ENCODE peak calls at places on chromosome 21, in eight cellular contexts. One of them, this sample, is unnamed.

GRCh38 chr21:45551316-45551715 is 9.1 kb upstream of the SLC19A1 start:
- DNase-seq in CD8-positive, alpha-beta memory T cell: no peak
- DNase-seq in SHP77 treated with DMSO at 0.1 percent for 48 hours: no peak
- DNase-seq in stimulated activated CD4-positive, alpha-beta T cell treated with anti-CD3 and anti-CD28 coated beads, Interleukin-1b, Interleukin-23, amount 100 ng/mL, for 1 hour: no peak
- DNase-seq in GM23338: no peak
- DNase-seq in omental fat pad: no peak
- DNase-seq in T-helper 1 cell: no peak
- DNase-seq in non-pigmented ciliary epithelial cell: peak
- DNase-seq in this sample: no peak

GRCh38 chr21:41510500-41510899 is 2.5 kb upstream of the TMPRSS2 start:
- DNase-seq in CD8-positive, alpha-beta memory T cell: no peak
- DNase-seq in SHP77 treated with DMSO at 0.1 percent for 48 hours: no peak
- DNase-seq in stimulated activated CD4-positive, alpha-beta T cell treated with anti-CD3 and anti-CD28 coated beads, Interleukin-1b, Interleukin-23, amount 100 ng/mL, for 1 hour: no peak
- DNase-seq in GM23338: no peak
- DNase-seq in omental fat pad: no peak
- DNase-seq in T-helper 1 cell: no peak
- DNase-seq in non-pigmented ciliary epithelial cell: no peak
- DNase-seq in this sample: no peak

GRCh38 chr21:37508341-37508740 is 141.8 kb downstream of the DYRK1A start:
- DNase-seq in CD8-positive, alpha-beta memory T cell: no peak
- DNase-seq in SHP77 treated with DMSO at 0.1 percent for 48 hours: no peak
- DNase-seq in stimulated activated CD4-positive, alpha-beta T cell treated with anti-CD3 and anti-CD28 coated beads, Interleukin-1b, Interleukin-23, amount 100 ng/mL, for 1 hour: no peak
- DNase-seq in GM23338: no peak
- DNase-seq in omental fat pad: no peak
- DNase-seq in T-helper 1 cell: no peak
- DNase-seq in non-pigmented ciliary epithelial cell: no peak
- DNase-seq in this sample: no peak

GRCh38 chr21:34280389-34280795 is 83.4 kb upstream of the KCNE2 start:
- DNase-seq in CD8-positive, alpha-beta memory T cell: no peak
- DNase-seq in SHP77 treated with DMSO at 0.1 percent for 48 hours: no peak
- DNase-seq in stimulated activated CD4-positive, alpha-beta T cell treated with anti-CD3 and anti-CD28 coated beads, Interleukin-1b, Interleukin-23, amount 100 ng/mL, for 1 hour: no peak
- DNase-seq in GM23338: no peak
- DNase-seq in omental fat pad: no peak
- DNase-seq in T-helper 1 cell: no peak
- DNase-seq in non-pigmented ciliary epithelial cell: no peak
- DNase-seq in this sample: no peak

GRCh38 chr21:45019076-45019886 is 55.1 kb upstream of the ADARB1 start:
- DNase-seq in CD8-positive, alpha-beta memory T cell: no peak
- DNase-seq in SHP77 treated with DMSO at 0.1 percent for 48 hours: no peak
- DNase-seq in stimulated activated CD4-positive, alpha-beta T cell treated with anti-CD3 and anti-CD28 coated beads, Interleukin-1b, Interleukin-23, amount 100 ng/mL, for 1 hour: no peak
- DNase-seq in GM23338: peak
- DNase-seq in omental fat pad: no peak
- DNase-seq in T-helper 1 cell: no peak
- DNase-seq in non-pigmented ciliary epithelial cell: no peak
- DNase-seq in this sample: no peak

GRCh38 chr21:41289431-41289830 is 27.2 kb upstream of the FAM3B start:
- DNase-seq in CD8-positive, alpha-beta memory T cell: no peak
- DNase-seq in SHP77 treated with DMSO at 0.1 percent for 48 hours: no peak
- DNase-seq in stimulated activated CD4-positive, alpha-beta T cell treated with anti-CD3 and anti-CD28 coated beads, Interleukin-1b, Interleukin-23, amount 100 ng/mL, for 1 hour: no peak
- DNase-seq in GM23338: peak
- DNase-seq in omental fat pad: no peak
- DNase-seq in T-helper 1 cell: no peak
- DNase-seq in non-pigmented ciliary epithelial cell: no peak
- DNase-seq in this sample: no peak

GRCh38 chr21:44959376-44960091 is 19.7 kb downstream of the SLX9 start:
- DNase-seq in CD8-positive, alpha-beta memory T cell: no peak
- DNase-seq in SHP77 treated with DMSO at 0.1 percent for 48 hours: no peak
- DNase-seq in stimulated activated CD4-positive, alpha-beta T cell treated with anti-CD3 and anti-CD28 coated beads, Interleukin-1b, Interleukin-23, amount 100 ng/mL, for 1 hour: no peak
- DNase-seq in GM23338: no peak
- DNase-seq in omental fat pad: no peak
- DNase-seq in T-helper 1 cell: no peak
- DNase-seq in non-pigmented ciliary epithelial cell: no peak
- DNase-seq in this sample: no peak

GRCh38 chr21:15466329-15466728 is 263.5 kb upstream of the USP25 start:
- DNase-seq in CD8-positive, alpha-beta memory T cell: no peak
- DNase-seq in SHP77 treated with DMSO at 0.1 percent for 48 hours: no peak
- DNase-seq in stimulated activated CD4-positive, alpha-beta T cell treated with anti-CD3 and anti-CD28 coated beads, Interleukin-1b, Interleukin-23, amount 100 ng/mL, for 1 hour: no peak
- DNase-seq in GM23338: no peak
- DNase-seq in omental fat pad: no peak
- DNase-seq in T-helper 1 cell: no peak
- DNase-seq in non-pigmented ciliary epithelial cell: no peak
- DNase-seq in this sample: no peak

GRCh38 chr21:41817877-41818855 is 51.3 kb upstream of the RIPK4 start:
- DNase-seq in CD8-positive, alpha-beta memory T cell: no peak
- DNase-seq in SHP77 treated with DMSO at 0.1 percent for 48 hours: no peak
- DNase-seq in stimulated activated CD4-positive, alpha-beta T cell treated with anti-CD3 and anti-CD28 coated beads, Interleukin-1b, Interleukin-23, amount 100 ng/mL, for 1 hour: no peak
- DNase-seq in GM23338: no peak
- DNase-seq in omental fat pad: no peak
- DNase-seq in T-helper 1 cell: no peak
- DNase-seq in non-pigmented ciliary epithelial cell: no peak
- DNase-seq in this sample: no peak

GRCh38 chr21:31005019-31005418 is 33.3 kb downstream of the KRTAP19-8 start:
- DNase-seq in CD8-positive, alpha-beta memory T cell: no peak
- DNase-seq in SHP77 treated with DMSO at 0.1 percent for 48 hours: no peak
- DNase-seq in stimulated activated CD4-positive, alpha-beta T cell treated with anti-CD3 and anti-CD28 coated beads, Interleukin-1b, Interleukin-23, amount 100 ng/mL, for 1 hour: no peak
- DNase-seq in GM23338: no peak
- DNase-seq in omental fat pad: no peak
- DNase-seq in T-helper 1 cell: no peak
- DNase-seq in non-pigmented ciliary epithelial cell: no peak
- DNase-seq in this sample: no peak

GRCh38 chr21:42833439-42833815 is 45.9 kb downstream of the WDR4 start:
- DNase-seq in CD8-positive, alpha-beta memory T cell: peak
- DNase-seq in SHP77 treated with DMSO at 0.1 percent for 48 hours: peak
- DNase-seq in stimulated activated CD4-positive, alpha-beta T cell treated with anti-CD3 and anti-CD28 coated beads, Interleukin-1b, Interleukin-23, amount 100 ng/mL, for 1 hour: no peak
- DNase-seq in GM23338: peak
- DNase-seq in omental fat pad: no peak
- DNase-seq in T-helper 1 cell: no peak
- DNase-seq in non-pigmented ciliary epithelial cell: no peak
- DNase-seq in this sample: peak

GRCh38 chr21:36350282-36350910 is 30.4 kb downstream of the MORC3 start:
- DNase-seq in CD8-positive, alpha-beta memory T cell: no peak
- DNase-seq in SHP77 treated with DMSO at 0.1 percent for 48 hours: no peak
- DNase-seq in stimulated activated CD4-positive, alpha-beta T cell treated with anti-CD3 and anti-CD28 coated beads, Interleukin-1b, Interleukin-23, amount 100 ng/mL, for 1 hour: no peak
- DNase-seq in GM23338: no peak
- DNase-seq in omental fat pad: no peak
- DNase-seq in T-helper 1 cell: no peak
- DNase-seq in non-pigmented ciliary epithelial cell: peak
- DNase-seq in this sample: no peak

GRCh38 chr21:35198004-35198403 is 148.9 kb upstream of the RUNX1 start:
- DNase-seq in CD8-positive, alpha-beta memory T cell: no peak
- DNase-seq in SHP77 treated with DMSO at 0.1 percent for 48 hours: no peak
- DNase-seq in stimulated activated CD4-positive, alpha-beta T cell treated with anti-CD3 and anti-CD28 coated beads, Interleukin-1b, Interleukin-23, amount 100 ng/mL, for 1 hour: no peak
- DNase-seq in GM23338: no peak
- DNase-seq in omental fat pad: no peak
- DNase-seq in T-helper 1 cell: no peak
- DNase-seq in non-pigmented ciliary epithelial cell: peak
- DNase-seq in this sample: no peak

GRCh38 chr21:37974081-37974480 is 57.8 kb upstream of the KCNJ6 start:
- DNase-seq in CD8-positive, alpha-beta memory T cell: no peak
- DNase-seq in SHP77 treated with DMSO at 0.1 percent for 48 hours: no peak
- DNase-seq in stimulated activated CD4-positive, alpha-beta T cell treated with anti-CD3 and anti-CD28 coated beads, Interleukin-1b, Interleukin-23, amount 100 ng/mL, for 1 hour: no peak
- DNase-seq in GM23338: no peak
- DNase-seq in omental fat pad: no peak
- DNase-seq in T-helper 1 cell: no peak
- DNase-seq in non-pigmented ciliary epithelial cell: peak
- DNase-seq in this sample: no peak

GRCh38 chr21:45390831-45391742 is 13.9 kb upstream of the COL18A1 start:
- DNase-seq in CD8-positive, alpha-beta memory T cell: no peak
- DNase-seq in SHP77 treated with DMSO at 0.1 percent for 48 hours: no peak
- DNase-seq in stimulated activated CD4-positive, alpha-beta T cell treated with anti-CD3 and anti-CD28 coated beads, Interleukin-1b, Interleukin-23, amount 100 ng/mL, for 1 hour: no peak
- DNase-seq in GM23338: no peak
- DNase-seq in omental fat pad: no peak
- DNase-seq in T-helper 1 cell: no peak
- DNase-seq in non-pigmented ciliary epithelial cell: no peak
- DNase-seq in this sample: no peak

GRCh38 chr21:29376556-29376955 is 77.8 kb downstream of the BACH1 start:
- DNase-seq in CD8-positive, alpha-beta memory T cell: peak
- DNase-seq in SHP77 treated with DMSO at 0.1 percent for 48 hours: no peak
- DNase-seq in stimulated activated CD4-positive, alpha-beta T cell treated with anti-CD3 and anti-CD28 coated beads, Interleukin-1b, Interleukin-23, amount 100 ng/mL, for 1 hour: peak
- DNase-seq in GM23338: peak
- DNase-seq in omental fat pad: no peak
- DNase-seq in T-helper 1 cell: peak
- DNase-seq in non-pigmented ciliary epithelial cell: no peak
- DNase-seq in this sample: peak

GRCh38 chr21:29342394-29342957 is 43.8 kb downstream of the BACH1 start:
- DNase-seq in CD8-positive, alpha-beta memory T cell: no peak
- DNase-seq in SHP77 treated with DMSO at 0.1 percent for 48 hours: no peak
- DNase-seq in stimulated activated CD4-positive, alpha-beta T cell treated with anti-CD3 and anti-CD28 coated beads, Interleukin-1b, Interleukin-23, amount 100 ng/mL, for 1 hour: no peak
- DNase-seq in GM23338: no peak
- DNase-seq in omental fat pad: no peak
- DNase-seq in T-helper 1 cell: no peak
- DNase-seq in non-pigmented ciliary epithelial cell: peak
- DNase-seq in this sample: no peak

GRCh38 chr21:40950970-40951369 is 104.0 kb upstream of the DSCAM start:
- DNase-seq in CD8-positive, alpha-beta memory T cell: no peak
- DNase-seq in SHP77 treated with DMSO at 0.1 percent for 48 hours: no peak
- DNase-seq in stimulated activated CD4-positive, alpha-beta T cell treated with anti-CD3 and anti-CD28 coated beads, Interleukin-1b, Interleukin-23, amount 100 ng/mL, for 1 hour: no peak
- DNase-seq in GM23338: no peak
- DNase-seq in omental fat pad: no peak
- DNase-seq in T-helper 1 cell: no peak
- DNase-seq in non-pigmented ciliary epithelial cell: no peak
- DNase-seq in this sample: no peak

GRCh38 chr21:43266534-43266933 is 97.7 kb downstream of the CRYAA start:
- DNase-seq in CD8-positive, alpha-beta memory T cell: no peak
- DNase-seq in SHP77 treated with DMSO at 0.1 percent for 48 hours: no peak
- DNase-seq in stimulated activated CD4-positive, alpha-beta T cell treated with anti-CD3 and anti-CD28 coated beads, Interleukin-1b, Interleukin-23, amount 100 ng/mL, for 1 hour: no peak
- DNase-seq in GM23338: no peak
- DNase-seq in omental fat pad: no peak
- DNase-seq in T-helper 1 cell: no peak
- DNase-seq in non-pigmented ciliary epithelial cell: no peak
- DNase-seq in this sample: no peak

GRCh38 chr21:36207577-36208320 is 51.1 kb downstream of the DOP1B start:
- DNase-seq in CD8-positive, alpha-beta memory T cell: no peak
- DNase-seq in SHP77 treated with DMSO at 0.1 percent for 48 hours: no peak
- DNase-seq in stimulated activated CD4-positive, alpha-beta T cell treated with anti-CD3 and anti-CD28 coated beads, Interleukin-1b, Interleukin-23, amount 100 ng/mL, for 1 hour: no peak
- DNase-seq in GM23338: no peak
- DNase-seq in omental fat pad: no peak
- DNase-seq in T-helper 1 cell: no peak
- DNase-seq in non-pigmented ciliary epithelial cell: peak
- DNase-seq in this sample: no peak

GRCh38 chr21:42614811-42615342 is 38.5 kb upstream of the PDE9A start:
- DNase-seq in CD8-positive, alpha-beta memory T cell: peak
- DNase-seq in SHP77 treated with DMSO at 0.1 percent for 48 hours: no peak
- DNase-seq in stimulated activated CD4-positive, alpha-beta T cell treated with anti-CD3 and anti-CD28 coated beads, Interleukin-1b, Interleukin-23, amount 100 ng/mL, for 1 hour: peak
- DNase-seq in GM23338: peak
- DNase-seq in omental fat pad: no peak
- DNase-seq in T-helper 1 cell: peak
- DNase-seq in non-pigmented ciliary epithelial cell: no peak
- DNase-seq in this sample: peak

GRCh38 chr21:31255846-31256395 is 88.1 kb downstream of the TIAM1 start:
- DNase-seq in CD8-positive, alpha-beta memory T cell: no peak
- DNase-seq in SHP77 treated with DMSO at 0.1 percent for 48 hours: no peak
- DNase-seq in stimulated activated CD4-positive, alpha-beta T cell treated with anti-CD3 and anti-CD28 coated beads, Interleukin-1b, Interleukin-23, amount 100 ng/mL, for 1 hour: no peak
- DNase-seq in GM23338: no peak
- DNase-seq in omental fat pad: no peak
- DNase-seq in T-helper 1 cell: no peak
- DNase-seq in non-pigmented ciliary epithelial cell: no peak
- DNase-seq in this sample: no peak

GRCh38 chr21:35825954-35826353 is 234.4 kb downstream of the SETD4 start:
- DNase-seq in CD8-positive, alpha-beta memory T cell: no peak
- DNase-seq in SHP77 treated with DMSO at 0.1 percent for 48 hours: no peak
- DNase-seq in stimulated activated CD4-positive, alpha-beta T cell treated with anti-CD3 and anti-CD28 coated beads, Interleukin-1b, Interleukin-23, amount 100 ng/mL, for 1 hour: no peak
- DNase-seq in GM23338: no peak
- DNase-seq in omental fat pad: no peak
- DNase-seq in T-helper 1 cell: no peak
- DNase-seq in non-pigmented ciliary epithelial cell: no peak
- DNase-seq in this sample: no peak

GRCh38 chr21:16179732-16180131 is 449.9 kb downstream of the USP25 start:
- DNase-seq in CD8-positive, alpha-beta memory T cell: no peak
- DNase-seq in SHP77 treated with DMSO at 0.1 percent for 48 hours: no peak
- DNase-seq in stimulated activated CD4-positive, alpha-beta T cell treated with anti-CD3 and anti-CD28 coated beads, Interleukin-1b, Interleukin-23, amount 100 ng/mL, for 1 hour: no peak
- DNase-seq in GM23338: no peak
- DNase-seq in omental fat pad: no peak
- DNase-seq in T-helper 1 cell: no peak
- DNase-seq in non-pigmented ciliary epithelial cell: no peak
- DNase-seq in this sample: no peak

GRCh38 chr21:41139951-41140350 is 28.0 kb upstream of the BACE2 start:
- DNase-seq in CD8-positive, alpha-beta memory T cell: no peak
- DNase-seq in SHP77 treated with DMSO at 0.1 percent for 48 hours: no peak
- DNase-seq in stimulated activated CD4-positive, alpha-beta T cell treated with anti-CD3 and anti-CD28 coated beads, Interleukin-1b, Interleukin-23, amount 100 ng/mL, for 1 hour: no peak
- DNase-seq in GM23338: no peak
- DNase-seq in omental fat pad: no peak
- DNase-seq in T-helper 1 cell: no peak
- DNase-seq in non-pigmented ciliary epithelial cell: no peak
- DNase-seq in this sample: no peak

GRCh38 chr21:36783612-36784383 is 84.9 kb downstream of the SIM2 start:
- DNase-seq in CD8-positive, alpha-beta memory T cell: no peak
- DNase-seq in SHP77 treated with DMSO at 0.1 percent for 48 hours: no peak
- DNase-seq in stimulated activated CD4-positive, alpha-beta T cell treated with anti-CD3 and anti-CD28 coated beads, Interleukin-1b, Interleukin-23, amount 100 ng/mL, for 1 hour: no peak
- DNase-seq in GM23338: no peak
- DNase-seq in omental fat pad: no peak
- DNase-seq in T-helper 1 cell: no peak
- DNase-seq in non-pigmented ciliary epithelial cell: peak
- DNase-seq in this sample: no peak

GRCh38 chr21:27362249-27362648 is 395.4 kb upstream of the ADAMTS5 start:
- DNase-seq in CD8-positive, alpha-beta memory T cell: no peak
- DNase-seq in SHP77 treated with DMSO at 0.1 percent for 48 hours: no peak
- DNase-seq in stimulated activated CD4-positive, alpha-beta T cell treated with anti-CD3 and anti-CD28 coated beads, Interleukin-1b, Interleukin-23, amount 100 ng/mL, for 1 hour: no peak
- DNase-seq in GM23338: peak
- DNase-seq in omental fat pad: no peak
- DNase-seq in T-helper 1 cell: no peak
- DNase-seq in non-pigmented ciliary epithelial cell: no peak
- DNase-seq in this sample: no peak

GRCh38 chr21:28089599-28090421 is 902.9 kb downstream of the LTN1 start:
- DNase-seq in CD8-positive, alpha-beta memory T cell: no peak
- DNase-seq in SHP77 treated with DMSO at 0.1 percent for 48 hours: no peak
- DNase-seq in stimulated activated CD4-positive, alpha-beta T cell treated with anti-CD3 and anti-CD28 coated beads, Interleukin-1b, Interleukin-23, amount 100 ng/mL, for 1 hour: no peak
- DNase-seq in GM23338: peak
- DNase-seq in omental fat pad: no peak
- DNase-seq in T-helper 1 cell: no peak
- DNase-seq in non-pigmented ciliary epithelial cell: no peak
- DNase-seq in this sample: no peak

GRCh38 chr21:44337941-44338895 is 972 bp downstream of the CFAP410 start:
- DNase-seq in CD8-positive, alpha-beta memory T cell: peak
- DNase-seq in SHP77 treated with DMSO at 0.1 percent for 48 hours: no peak
- DNase-seq in stimulated activated CD4-positive, alpha-beta T cell treated with anti-CD3 and anti-CD28 coated beads, Interleukin-1b, Interleukin-23, amount 100 ng/mL, for 1 hour: no peak
- DNase-seq in GM23338: peak
- DNase-seq in omental fat pad: no peak
- DNase-seq in T-helper 1 cell: no peak
- DNase-seq in non-pigmented ciliary epithelial cell: peak
- DNase-seq in this sample: no peak

GRCh38 chr21:41121785-41122415 is 46.1 kb upstream of the BACE2 start:
- DNase-seq in CD8-positive, alpha-beta memory T cell: no peak
- DNase-seq in SHP77 treated with DMSO at 0.1 percent for 48 hours: peak
- DNase-seq in stimulated activated CD4-positive, alpha-beta T cell treated with anti-CD3 and anti-CD28 coated beads, Interleukin-1b, Interleukin-23, amount 100 ng/mL, for 1 hour: no peak
- DNase-seq in GM23338: peak
- DNase-seq in omental fat pad: peak
- DNase-seq in T-helper 1 cell: no peak
- DNase-seq in non-pigmented ciliary epithelial cell: peak
- DNase-seq in this sample: peak

GRCh38 chr21:16059981-16060380 is 330.2 kb downstream of the USP25 start:
- DNase-seq in CD8-positive, alpha-beta memory T cell: no peak
- DNase-seq in SHP77 treated with DMSO at 0.1 percent for 48 hours: no peak
- DNase-seq in stimulated activated CD4-positive, alpha-beta T cell treated with anti-CD3 and anti-CD28 coated beads, Interleukin-1b, Interleukin-23, amount 100 ng/mL, for 1 hour: no peak
- DNase-seq in GM23338: no peak
- DNase-seq in omental fat pad: no peak
- DNase-seq in T-helper 1 cell: no peak
- DNase-seq in non-pigmented ciliary epithelial cell: no peak
- DNase-seq in this sample: no peak